ENCODE peak calls at places on chromosomes 12 and 14, in nine cellular contexts. V is epithelial cell of esophagus; C is GM06990; Z is cardiac fibroblast; A is BJ; G is CD8-positive, alpha-beta T cell; R is psoas muscle; M is AG04449; I is neural crest cell. N is an unnamed sample.

GRCh38 chr14:77258566-77258965 is 12.4 kb downstream of the NGB start:
- DNase-seq in V (no peak), C (no peak), Z (no peak), A (no peak), G (no peak), R (no peak), M (no peak), I (no peak), N (no peak)

GRCh38 chr12:6226002-6226700 is 26.0 kb downstream of the CD9 start:
- DNase-seq in V (peak; percentile 96), C (no peak), Z (peak; percentile 98), A (no peak), G (no peak), R (peak; percentile 62), M (no peak), I (no peak), N (no peak)

GRCh38 chr12:131793623-131794022 is 34.6 kb upstream of the MMP17 start:
- DNase-seq in V (peak; percentile 39), C (no peak), Z (peak; percentile 5), A (peak; percentile 21), G (no peak), R (peak; percentile 42), M (no peak), I (no peak), N (no peak)

GRCh38 chr14:50037837-50038236 is 78.5 kb downstream of the VCPKMT start:
- DNase-seq in V (peak; percentile 27), C (peak; percentile 52), Z (no peak), A (no peak), G (no peak), R (no peak), M (no peak), I (no peak), N (no peak)

GRCh38 chr12:67091204-67091603 is 178.0 kb upstream of the CAND1 start:
- DNase-seq in V (peak; percentile 87), C (no peak), Z (no peak), A (no peak), G (no peak), R (no peak), M (no peak), I (no peak), N (no peak)

GRCh38 chr14:58663494-58664111 is 25.8 kb downstream of the DACT1 start:
- DNase-seq in V (peak; percentile 73), C (no peak), Z (peak; percentile 69), A (peak; percentile 62), G (no peak), R (no peak), M (peak; percentile 66), I (no peak), N (no peak)

GRCh38 chr14:85573406-85573805 is 43.5 kb downstream of the FLRT2 start:
- DNase-seq in V (no peak), C (no peak), Z (no peak), A (no peak), G (no peak), R (no peak), M (no peak), I (no peak), N (no peak)

GRCh38 chr14:102778616-102779351 is 1.5 kb downstream of the TRAF3 start:
- DNase-seq in V (no peak), C (no peak), Z (no peak), A (no peak), G (no peak), R (no peak), M (no peak), I (no peak), N (no peak)

GRCh38 chr12:54016478-54016964 is 7.7 kb downstream of the HOXC8 start:
- DNase-seq in V (no peak), C (no peak), Z (no peak), A (peak; percentile 52), G (no peak), R (no peak), M (peak; percentile 86), I (no peak), N (peak; percentile 75)

GRCh38 chr12:48356041-48356768 is 5.5 kb upstream of the ZNF641 start:
- DNase-seq in V (peak; percentile 85), C (no peak), Z (no peak), A (no peak), G (no peak), R (no peak), M (no peak), I (no peak), N (no peak)

GRCh38 chr12:576613-577110 is 86.6 kb downstream of the NINJ2 start:
- DNase-seq in V (no peak), C (no peak), Z (no peak), A (no peak), G (no peak), R (no peak), M (no peak), I (no peak), N (no peak)

GRCh38 chr12:131507094-131507493 is 203.8 kb upstream of the SFSWAP start:
- DNase-seq in V (no peak), C (no peak), Z (no peak), A (no peak), G (no peak), R (no peak), M (no peak), I (no peak), N (no peak)

DNA sequence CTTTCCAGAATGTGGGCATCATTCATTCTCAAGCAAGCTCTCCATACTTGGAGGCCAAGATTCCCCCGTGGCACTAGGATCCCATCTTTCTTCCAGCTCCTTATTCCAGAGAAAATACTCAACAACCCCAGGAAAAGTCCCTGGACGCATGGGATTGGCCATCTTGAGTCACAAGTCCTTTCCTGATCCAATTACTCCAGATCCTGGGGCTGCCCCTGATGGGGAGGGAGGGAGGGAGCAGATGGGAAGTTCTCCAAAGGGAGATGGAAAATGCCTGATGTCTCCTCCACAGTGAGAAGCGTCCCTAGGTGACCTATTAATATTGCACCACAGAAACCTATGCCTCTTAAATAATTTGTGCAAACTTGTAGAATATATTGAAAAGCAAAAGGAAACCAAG is 12.4 kb upstream of the KCNK13 start:
- DNase-seq in V (no peak), C (no peak), Z (no peak), A (no peak), G (no peak), R (no peak), M (no peak), I (no peak), N (no peak)
- TF ChIP-seq CTCF in V (no peak), C (no peak), Z (no peak), A (no peak), G (no peak), R (no peak), M (no peak), I (no peak), N (no peak)

GRCh38 chr12:78396538-78396937 is 468.0 kb upstream of the SYT1 start:
- DNase-seq in V (no peak), C (no peak), Z (no peak), A (no peak), G (no peak), R (no peak), M (no peak), I (no peak), N (no peak)

GRCh38 chr12:78390920-78391319 is 473.7 kb upstream of the SYT1 start:
- DNase-seq in V (no peak), C (no peak), Z (no peak), A (no peak), G (no peak), R (no peak), M (no peak), I (no peak), N (no peak)

GRCh38 chr12:78388461-78388860 is 476.1 kb upstream of the SYT1 start:
- DNase-seq in V (no peak), C (no peak), Z (no peak), A (no peak), G (no peak), R (no peak), M (no peak), I (no peak), N (no peak)

GRCh38 chr12:78387721-78388120 is 476.9 kb upstream of the SYT1 start:
- DNase-seq in V (no peak), C (no peak), Z (no peak), A (no peak), G (no peak), R (no peak), M (no peak), I (no peak), N (no peak)

DNA sequence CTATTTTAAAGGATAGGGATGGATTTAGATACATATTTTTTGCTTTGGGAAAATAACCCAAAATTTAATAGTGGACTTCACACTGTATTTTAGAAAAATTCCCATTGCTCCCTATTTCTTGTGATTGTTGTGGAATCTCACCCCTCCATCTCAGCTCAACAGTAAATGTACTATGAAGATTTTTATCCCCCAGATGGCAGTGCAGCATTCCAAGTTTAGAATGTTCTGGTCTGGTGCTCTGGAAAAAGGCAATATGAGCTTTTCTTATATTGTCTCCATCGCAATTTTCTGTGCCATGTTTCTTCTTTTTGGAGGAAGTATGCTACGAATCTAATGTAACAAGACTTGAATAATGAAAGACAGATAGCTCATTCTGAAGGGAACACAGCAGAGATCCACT is 471.7 kb upstream of the SYT1 start:
- DNase-seq in V (peak; percentile 7), C (no peak), Z (peak; percentile 20), A (no peak), G (no peak), R (no peak), M (no peak), I (no peak), N (no peak)
- TF ChIP-seq CTCF in V (peak; percentile 29), C (no peak), Z (peak; percentile 19), A (peak; percentile 31), G (no peak), R (no peak), M (no peak), I (peak; percentile 48), N (no peak)

GRCh38 chr14:100677925-100678765 is 48.5 kb upstream of the DLK1 start:
- DNase-seq in V (no peak), C (no peak), Z (peak; percentile 89), A (peak; percentile 53), G (no peak), R (peak; percentile 70), M (no peak), I (no peak), N (no peak)

GRCh38 chr14:100680439-100681051 is 46.1 kb upstream of the DLK1 start:
- DNase-seq in V (no peak), C (no peak), Z (peak; percentile 29), A (no peak), G (no peak), R (no peak), M (no peak), I (no peak), N (no peak)

GRCh38 chr14:100679170-100679569 is 47.5 kb upstream of the DLK1 start:
- DNase-seq in V (no peak), C (no peak), Z (no peak), A (no peak), G (no peak), R (no peak), M (no peak), I (no peak), N (no peak)

GRCh38 chr14:100681111-100681510 is 45.6 kb upstream of the DLK1 start:
- DNase-seq in V (no peak), C (no peak), Z (no peak), A (no peak), G (no peak), R (no peak), M (no peak), I (no peak), N (no peak)

GRCh38 chr14:100679707-100680438 is 46.8 kb upstream of the DLK1 start:
- DNase-seq in V (no peak), C (no peak), Z (peak; percentile 75), A (peak; percentile 86), G (no peak), R (peak; percentile 59), M (peak; percentile 37), I (no peak), N (no peak)
- TF ChIP-seq CTCF in V (no peak), C (no peak), Z (no peak), A (peak; percentile 57), G (no peak), R (no peak), M (peak; percentile 53), I (no peak), N (no peak)

GRCh38 chr12:100877776-100878175 is 83.2 kb downstream of the ANO4 start:
- DNase-seq in V (no peak), C (no peak), Z (no peak), A (no peak), G (no peak), R (no peak), M (no peak), I (no peak), N (no peak)
- TF ChIP-seq CTCF in V (peak; percentile 43), C (peak; percentile 42), Z (peak; percentile 31), A (peak; percentile 38), G (no peak), R (no peak), M (no peak), I (peak; percentile 54), N (peak; percentile 31)